ENCODE peak calls at places on chromosomes 12 and 14, in seven cellular contexts. One of them, this sample, is unnamed.

GRCh38 chr14:34052658-34053014 is 101.8 kb upstream of the EGLN3 start:
- DNase-seq in PC-3: peak
- DNase-seq in A172: peak
- DNase-seq in mucosa of descending colon: no peak
- DNase-seq in NCI-H774: no peak
- DNase-seq in activated CD4-positive, alpha-beta T cell treated with anti-CD3 and anti-CD28 coated beads for 36 hours: no peak
- DNase-seq in EL: peak
- DNase-seq in this sample: no peak

GRCh38 chr12:26614217-26614616 is 218.8 kb downstream of the ITPR2 start:
- DNase-seq in EL: peak
- DNase-seq in mucosa of descending colon: peak
- DNase-seq in A172: peak
- DNase-seq in PC-3: peak
- DNase-seq in activated CD4-positive, alpha-beta T cell treated with anti-CD3 and anti-CD28 coated beads for 36 hours: peak
- DNase-seq in NCI-H774: peak
- DNase-seq in this sample: no peak

GRCh38 chr12:89179983-89180382 is 172.3 kb downstream of the DUSP6 start:
- DNase-seq in A172: peak
- DNase-seq in activated CD4-positive, alpha-beta T cell treated with anti-CD3 and anti-CD28 coated beads for 36 hours: no peak
- DNase-seq in mucosa of descending colon: no peak
- DNase-seq in EL: peak
- DNase-seq in PC-3: peak
- DNase-seq in NCI-H774: no peak
- DNase-seq in this sample: no peak

GRCh38 chr14:67645414-67645813 is 25.7 kb downstream of the ARG2 start:
- DNase-seq in NCI-H774: no peak
- DNase-seq in mucosa of descending colon: no peak
- DNase-seq in PC-3: no peak
- DNase-seq in EL: no peak
- DNase-seq in A172: no peak
- DNase-seq in activated CD4-positive, alpha-beta T cell treated with anti-CD3 and anti-CD28 coated beads for 36 hours: no peak
- DNase-seq in this sample: no peak

GRCh38 chr14:23145794-23146422 is 26.9 kb upstream of the CEBPE start:
- DNase-seq in EL: no peak
- DNase-seq in A172: no peak
- DNase-seq in PC-3: no peak
- DNase-seq in activated CD4-positive, alpha-beta T cell treated with anti-CD3 and anti-CD28 coated beads for 36 hours: no peak
- DNase-seq in NCI-H774: no peak
- DNase-seq in mucosa of descending colon: no peak
- DNase-seq in this sample: no peak

GRCh38 chr12:26361964-26362363 is 166.6 kb downstream of the SSPN start:
- DNase-seq in EL: no peak
- DNase-seq in NCI-H774: no peak
- DNase-seq in PC-3: no peak
- DNase-seq in activated CD4-positive, alpha-beta T cell treated with anti-CD3 and anti-CD28 coated beads for 36 hours: no peak
- DNase-seq in A172: no peak
- DNase-seq in mucosa of descending colon: no peak
- DNase-seq in this sample: no peak

GRCh38 chr12:75623631-75624118 is 112.3 kb upstream of the KRR1 start:
- DNase-seq in activated CD4-positive, alpha-beta T cell treated with anti-CD3 and anti-CD28 coated beads for 36 hours: no peak
- DNase-seq in A172: peak
- DNase-seq in PC-3: peak
- DNase-seq in NCI-H774: no peak
- DNase-seq in mucosa of descending colon: no peak
- DNase-seq in EL: peak
- DNase-seq in this sample: no peak

GRCh38 chr14:36057452-36058142 is 118.9 kb downstream of the PTCSC3 start:
- DNase-seq in NCI-H774: peak
- DNase-seq in EL: no peak
- DNase-seq in mucosa of descending colon: no peak
- DNase-seq in activated CD4-positive, alpha-beta T cell treated with anti-CD3 and anti-CD28 coated beads for 36 hours: no peak
- DNase-seq in A172: peak
- DNase-seq in PC-3: peak
- DNase-seq in this sample: no peak

GRCh38 chr14:65637780-65638179 is 225.2 kb downstream of the FUT8 start:
- DNase-seq in activated CD4-positive, alpha-beta T cell treated with anti-CD3 and anti-CD28 coated beads for 36 hours: peak
- DNase-seq in A172: peak
- DNase-seq in EL: peak
- DNase-seq in mucosa of descending colon: no peak
- DNase-seq in NCI-H774: no peak
- DNase-seq in PC-3: no peak
- DNase-seq in this sample: no peak

GRCh38 chr12:20376984-20377383 is 8.6 kb downstream of the PDE3A start:
- DNase-seq in EL: peak
- DNase-seq in A172: no peak
- DNase-seq in PC-3: peak
- DNase-seq in mucosa of descending colon: no peak
- DNase-seq in NCI-H774: no peak
- DNase-seq in activated CD4-positive, alpha-beta T cell treated with anti-CD3 and anti-CD28 coated beads for 36 hours: no peak
- DNase-seq in this sample: no peak

GRCh38 chr12:124240493-124240892 is 54.4 kb upstream of the RFLNA start:
- DNase-seq in mucosa of descending colon: no peak
- DNase-seq in NCI-H774: no peak
- DNase-seq in A172: peak
- DNase-seq in EL: peak
- DNase-seq in PC-3: no peak
- DNase-seq in activated CD4-positive, alpha-beta T cell treated with anti-CD3 and anti-CD28 coated beads for 36 hours: peak
- DNase-seq in this sample: no peak

GRCh38 chr12:131454418-131455217 is 256.3 kb upstream of the SFSWAP start:
- DNase-seq in mucosa of descending colon: peak
- DNase-seq in PC-3: peak
- DNase-seq in NCI-H774: no peak
- DNase-seq in A172: no peak
- DNase-seq in activated CD4-positive, alpha-beta T cell treated with anti-CD3 and anti-CD28 coated beads for 36 hours: peak
- DNase-seq in EL: no peak
- DNase-seq in this sample: peak

GRCh38 chr12:48086327-48086726 is 19.6 kb downstream of the SENP1 start:
- DNase-seq in NCI-H774: no peak
- DNase-seq in EL: no peak
- DNase-seq in mucosa of descending colon: no peak
- DNase-seq in PC-3: no peak
- DNase-seq in activated CD4-positive, alpha-beta T cell treated with anti-CD3 and anti-CD28 coated beads for 36 hours: no peak
- DNase-seq in A172: no peak
- DNase-seq in this sample: no peak

GRCh38 chr12:58905422-58905821 is 14.9 kb downstream of the LRIG3 start:
- DNase-seq in EL: no peak
- DNase-seq in activated CD4-positive, alpha-beta T cell treated with anti-CD3 and anti-CD28 coated beads for 36 hours: no peak
- DNase-seq in NCI-H774: no peak
- DNase-seq in PC-3: no peak
- DNase-seq in A172: no peak
- DNase-seq in mucosa of descending colon: no peak
- DNase-seq in this sample: no peak

This sample was measured in spleen.